ENCODE peak calls at places on chromosome 10, in eight cellular contexts. R is RWPE1; Y is NCI-H345; F is GM12864; T is CD8-positive, alpha-beta memory T cell; E is ELR; P is AG09319; I is GM13977. H is an unnamed sample.
A peak's percentile ranks its signal among the peaks of the same experiment; 100 is the strongest.

GRCh38 chr10:5517546-5517945 is 7.2 kb upstream of the CALML3 start:
- DNase-seq in R (no peak), E (no peak), Y (no peak), I (no peak), T (no peak), P (no peak), F (no peak), H (no peak)

GRCh38 chr10:114749014-114749413 is 72.6 kb upstream of the FHIP2A start:
- DNase-seq in P (no peak), E (no peak), Y (no peak), I (no peak), F (no peak), R (no peak), T (no peak), H (no peak)

GRCh38 chr10:97937928-97938327 is 88.3 kb downstream of the GOLGA7B start:
- DNase-seq in T (no peak), R (no peak), I (no peak), E (no peak), P (no peak), Y (no peak), F (no peak), H (no peak)

GRCh38 chr10:5036511-5036910 is 32.9 kb upstream of the AKR1C2 start:
- DNase-seq in R (no peak), P (no peak), F (no peak), T (no peak), E (no peak), I (no peak), Y (no peak), H (no peak)

GRCh38 chr10:123134058-123134914 is 1.5 kb upstream of the HMX3 start:
- DNase-seq in F (no peak), P (no peak), T (no peak), I (peak; percentile 33), Y (no peak), R (no peak), E (no peak), H (no peak)

GRCh38 chr10:131312261-131312801 is 810 bp upstream of the TCERG1L start:
- DNase-seq in I (no peak), R (no peak), E (no peak), Y (peak; percentile 70), P (no peak), F (no peak), T (no peak), H (no peak)

GRCh38 chr10:89163265-89163995 is 43.7 kb downstream of the CH25H start:
- DNase-seq in F (peak; percentile 84), T (peak; percentile 19), R (peak; percentile 11), I (peak; percentile 64), Y (no peak), P (peak; percentile 49), E (no peak), H (no peak)

GRCh38 chr10:52621635-52622079 is 150.9 kb downstream of the MBL2 start:
- DNase-seq in Y (no peak), R (no peak), P (peak; percentile 37), F (no peak), I (no peak), T (no peak), E (no peak), H (no peak)

GRCh38 chr10:91144961-91145360 is 75.5 kb upstream of the PCGF5 start:
- DNase-seq in F (no peak), P (no peak), E (peak; percentile 11), I (no peak), R (no peak), T (no peak), Y (no peak), H (no peak)

GRCh38 chr10:75408911-75409885 is 7.6 kb upstream of the ZNF503 start:
- DNase-seq in I (peak; percentile 83), P (no peak), T (peak; percentile 21), Y (peak; percentile 74), F (no peak), E (peak; percentile 40), R (peak; percentile 87), H (peak; percentile 97)

GRCh38 chr10:5665380-5666323 is 743 bp downstream of the ASB13 start:
- DNase-seq in E (peak; percentile 46), Y (no peak), F (no peak), R (no peak), T (no peak), P (peak; percentile 88), I (peak; percentile 28), H (no peak)

GRCh38 chr10:70271996-70272924 is 11.5 kb downstream of the NPFFR1 start:
- DNase-seq in R (no peak), F (no peak), E (no peak), P (no peak), T (no peak), I (no peak), Y (no peak), H (no peak)